ENCODE peak calls at places on chromosomes 2 and 18, in five cellular contexts. S is SK-N-SH, G is transverse colon, R is A549, Q is stomach. V is an unnamed sample.

GRCh38 chr18:79936641-79937040 is 14.8 kb downstream of the SLC66A2 start:
- DNase-seq in S (no peak), G (peak; percentile 44), R (no peak), Q (no peak), V (no peak)

GRCh38 chr18:57353137-57353939 is 981 bp downstream of the ST8SIA3 start:
- DNase-seq in S (peak; percentile 88), G (no peak), R (no peak), Q (no peak), V (no peak)

GRCh38 chr2:3142961-3143571 is 234.6 kb downstream of the EIPR1 start:
- DNase-seq in S (no peak), G (no peak), R (no peak), Q (peak; percentile 50), V (no peak)

GRCh38 chr2:8525582-8526402 is 156.1 kb upstream of the ID2 start:
- DNase-seq in S (peak; percentile 79), G (peak; percentile 90), R (peak; percentile 19), Q (peak; percentile 93), V (peak; percentile 45)

GRCh38 chr2:15141211-15141610 is 419.9 kb downstream of the NBAS start:
- DNase-seq in S (no peak), G (no peak), R (no peak), Q (no peak), V (no peak)

GRCh38 chr2:167200025-167200424 is 311.7 kb downstream of the XIRP2 start:
- DNase-seq in S (no peak), G (no peak), R (no peak), Q (no peak), V (no peak)

GRCh38 chr18:75068682-75069435 is 140.1 kb downstream of the PTGR3 start:
- DNase-seq in S (no peak), G (no peak), R (no peak), Q (no peak), V (no peak)

GRCh38 chr2:129374452-129374851 is 605.0 kb upstream of the RAB6C start:
- DNase-seq in S (no peak), G (no peak), R (no peak), Q (no peak), V (no peak)

GRCh38 chr18:59268127-59268721 is 5.0 kb downstream of the RAX start:
- DNase-seq in S (peak; percentile 40), G (no peak), R (no peak), Q (no peak), V (no peak)

GRCh38 chr2:147026664-147027278 is 818.1 kb upstream of the ACVR2A start:
- DNase-seq in S (no peak), G (no peak), R (no peak), Q (no peak), V (no peak)

GRCh38 chr18:41938445-41938844 is 16.6 kb upstream of the PIK3C3 start:
- DNase-seq in S (no peak), G (no peak), R (peak; percentile 13), Q (no peak), V (no peak)

GRCh38 chr2:64654993-64655666 is 1.4 kb upstream of the SERTAD2 start:
- DNase-seq in S (no peak), G (no peak), R (peak; percentile 45), Q (no peak), V (no peak)

GRCh38 chr2:187618813-187619212 is 64.6 kb upstream of the TFPI start:
- DNase-seq in S (no peak), G (no peak), R (no peak), Q (no peak), V (no peak)

GRCh38 chr2:240893363-240893828 is 2.6 kb downstream of the MAB21L4 start:
- DNase-seq in S (no peak), G (no peak), R (no peak), Q (no peak), V (no peak)

GRCh38 chr2:183898641-183899040 is 699.7 kb upstream of the ZNF804A start:
- DNase-seq in S (no peak), G (no peak), R (no peak), Q (no peak), V (no peak)

GRCh38 chr2:105764059-105764458 is 19.3 kb downstream of the NCK2 start:
- DNase-seq in S (no peak), G (no peak), R (no peak), Q (no peak), V (no peak)

GRCh38 chr18:78144669-78145068 is 834.9 kb upstream of the SALL3 start:
- DNase-seq in S (no peak), G (no peak), R (no peak), Q (no peak), V (no peak)

GRCh38 chr2:240788482-240788881 is 31.5 kb downstream of the KIF1A start:
- DNase-seq in S (no peak), G (no peak), R (no peak), Q (no peak), V (no peak)

GRCh38 chr2:99356853-99357252 is 19.7 kb downstream of the EIF5B start:
- DNase-seq in S (no peak), G (no peak), R (no peak), Q (no peak), V (no peak)

GRCh38 chr2:15158117-15158516 is 403.0 kb downstream of the NBAS start:
- DNase-seq in S (no peak), G (no peak), R (no peak), Q (no peak), V (no peak)

GRCh38 chr2:134436706-134437105 is 182.8 kb downstream of the MGAT5 start:
- DNase-seq in S (no peak), G (no peak), R (no peak), Q (no peak), V (no peak)

GRCh38 chr18:76953186-76953982 is 131.0 kb downstream of the ZNF236 start:
- DNase-seq in S (peak; percentile 45), G (peak; percentile 62), R (no peak), Q (peak; percentile 96), V (peak; percentile 81)

GRCh38 chr18:13500891-13501887 is 225.2 kb downstream of the FAM210A start:
- DNase-seq in S (no peak), G (peak; percentile 25), R (peak; percentile 50), Q (peak; percentile 51), V (peak; percentile 25)

GRCh38 chr2:88450186-88450585 is 2.3 kb downstream of the FOXI3 start:
- DNase-seq in S (no peak), G (no peak), R (no peak), Q (no peak), V (no peak)

GRCh38 chr2:203579131-203579643 is 44.1 kb upstream of the RAPH1 start:
- DNase-seq in S (no peak), G (peak; percentile 80), R (peak; percentile 56), Q (peak; percentile 78), V (no peak)

GRCh38 chr2:40101076-40101688 is 322.1 kb upstream of the THUMPD2 start:
- DNase-seq in S (no peak), G (no peak), R (no peak), Q (no peak), V (no peak)

GRCh38 chr2:195561205-195562032 is 95.6 kb upstream of the SLC39A10 start:
- DNase-seq in S (no peak), G (no peak), R (peak; percentile 75), Q (no peak), V (no peak)

GRCh38 chr18:74219056-74219455 is 70.7 kb downstream of the TIMM21 start:
- DNase-seq in S (no peak), G (no peak), R (no peak), Q (no peak), V (no peak)

GRCh38 chr2:112136081-112136480 is 2.1 kb upstream of the FBLN7 start:
- DNase-seq in S (no peak), G (no peak), R (no peak), Q (no peak), V (no peak)

DNA sequence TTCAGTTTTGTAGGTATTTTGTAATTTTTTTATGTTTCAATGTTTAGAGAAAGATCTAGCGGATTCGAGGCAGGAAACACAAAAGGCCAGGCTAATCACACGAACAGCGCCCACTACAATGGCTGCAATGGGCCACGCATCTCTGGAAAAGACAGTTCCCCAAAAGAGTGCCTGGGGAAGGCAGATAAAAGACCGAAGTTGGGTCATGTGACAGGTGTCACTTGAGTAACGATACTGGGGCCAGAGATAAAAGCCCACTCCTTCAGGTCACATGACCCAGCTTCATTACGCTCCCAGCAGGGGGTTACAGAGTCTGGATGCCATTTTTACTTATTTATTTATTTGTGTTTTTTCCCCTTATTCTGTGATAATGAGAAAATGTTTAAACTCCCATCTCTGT is 95.4 kb downstream of the CDK15 start:
- DNase-seq in S (no peak), G (no peak), R (no peak), Q (no peak), V (no peak)
- TF ChIP-seq EP300 in S (no peak), G (no peak), R (no peak), Q (no peak), V (no peak)

GRCh38 chr18:24802439-24802838 is 342.0 kb downstream of the HRH4 start:
- DNase-seq in S (no peak), G (peak; percentile 61), R (no peak), Q (no peak), V (no peak)
- H3K27ac ChIP-seq in S (no peak overlapping the region), G (no peak overlapping the region), R (no peak overlapping the region), Q (no peak overlapping the region), V (no peak overlapping the region)

GRCh38 chr2:73780242-73780582 is 309 bp upstream of the DUSP11 start:
- DNase-seq in S (no peak), G (no peak), R (no peak), Q (no peak), V (no peak)
- H3K4me3 ChIP-seq in S (peak overlapping the region; percentile 88), G (peak overlapping the region; percentile 70), R (peak overlapping the region; percentile 94), Q (peak overlapping the region; percentile 86), V (peak overlapping the region; percentile 79)

DNA sequence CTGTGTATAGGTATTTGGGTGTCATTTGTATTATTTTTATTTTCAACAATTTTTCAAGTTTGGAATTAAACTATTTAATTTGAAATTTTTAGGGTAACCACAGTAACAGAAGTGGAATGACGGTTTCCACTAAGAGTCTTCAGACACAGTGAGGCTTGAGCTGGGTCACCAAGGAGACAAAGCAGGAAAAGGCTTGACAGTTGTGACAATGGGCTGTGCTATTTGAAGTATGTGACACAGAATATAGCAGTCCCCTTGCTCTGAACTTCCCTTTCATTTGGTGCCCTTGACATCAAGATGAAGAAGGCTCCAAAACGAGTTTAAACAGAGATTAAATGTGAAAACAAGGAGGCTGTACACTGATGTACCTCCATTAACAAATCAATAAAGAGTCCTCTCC is 265.4 kb upstream of the DLGAP1 start:
- DNase-seq in S (no peak), G (no peak), R (no peak), Q (no peak), V (no peak)
- TF ChIP-seq EP300 in S (no peak), G (no peak), R (no peak), Q (no peak), V (no peak)

GRCh38 chr2:30157616-30158015 is 10.8 kb downstream of the YPEL5 start:
- DNase-seq in S (no peak), G (no peak), R (no peak), Q (no peak), V (no peak)
- H3K27ac ChIP-seq in S (no peak overlapping the region), G (no peak overlapping the region), R (no peak overlapping the region), Q (no peak overlapping the region), V (no peak overlapping the region)

GRCh38 chr2:239245872-239246701 is 154.7 kb downstream of the HDAC4 start:
- DNase-seq in S (peak; percentile 63), G (peak; percentile 72), R (no peak), Q (peak; percentile 66), V (no peak)
- H3K4me3 ChIP-seq in S (no peak overlapping the region), G (peak overlapping the region; percentile 3), R (no peak overlapping the region), Q (peak overlapping the region; percentile 37), V (no peak overlapping the region)